ENCODE peak calls at places on chromosomes 1 and 21, in ten cellular contexts. I, W, M, U, A, O, D, T, K and G are unnamed samples.

GRCh38 chr21:45049725-45050359 is 24.5 kb upstream of the ADARB1 start:
- DNase-seq in K (no peak), W (no peak), A (no peak), O (no peak), I (no peak), U (no peak), D (no peak), T (no peak), M (no peak), G (no peak)

GRCh38 chr21:41755258-41755933 is 11.5 kb downstream of the RIPK4 start:
- DNase-seq in T (no peak), A (no peak), M (no peak), K (no peak), O (no peak), W (no peak), U (no peak), D (no peak), I (no peak), G (no peak)

GRCh38 chr1:204084247-204084772 is 11.4 kb downstream of the SOX13 start:
- DNase-seq in K (peak), I (peak), O (no peak), A (no peak), U (no peak), W (no peak), T (no peak), D (no peak), M (peak), G (no peak)

GRCh38 chr1:183655562-183656075 is 2.5 kb upstream of the APOBEC4 start:
- DNase-seq in O (peak), M (peak), D (peak), I (peak), T (peak), W (peak), U (peak), K (peak), A (peak), G (peak)

GRCh38 chr1:50279622-50280320 is 143.5 kb downstream of the DMRTA2 start:
- DNase-seq in I (peak), K (peak), T (no peak), U (no peak), O (no peak), D (no peak), M (no peak), W (peak), A (no peak), G (no peak)

GRCh38 chr1:112514901-112515300 is 6.1 kb downstream of the WNT2B start:
- DNase-seq in I (no peak), O (no peak), U (no peak), A (no peak), K (no peak), M (no peak), D (no peak), W (no peak), T (no peak), G (no peak)

GRCh38 chr1:182299728-182300581 is 91.6 kb downstream of the GLUL start:
- DNase-seq in I (no peak), T (no peak), K (no peak), U (no peak), O (no peak), A (no peak), M (peak), D (peak), W (no peak), G (no peak)

GRCh38 chr1:98749152-98749756 is 87.7 kb downstream of the SNX7 start:
- DNase-seq in K (no peak), U (no peak), M (no peak), W (peak), O (no peak), T (no peak), I (no peak), A (no peak), D (peak), G (no peak)

GRCh38 chr1:230507671-230508407 is 81.7 kb upstream of the PGBD5 start:
- DNase-seq in U (no peak), W (no peak), D (no peak), A (no peak), O (no peak), I (no peak), T (no peak), K (no peak), M (peak), G (no peak)

GRCh38 chr1:246199086-246199485 is 308.0 kb downstream of the SMYD3 start:
- DNase-seq in M (no peak), U (no peak), O (no peak), I (no peak), D (no peak), T (no peak), W (no peak), K (no peak), A (no peak), G (no peak)

GRCh38 chr1:234899041-234899787 is 229.4 kb downstream of the TOMM20 start:
- DNase-seq in U (no peak), M (no peak), W (no peak), I (no peak), A (peak), D (no peak), K (no peak), O (no peak), T (no peak), G (no peak)

GRCh38 chr1:54294846-54295245 is 94.9 kb downstream of the MRPL37 start:
- DNase-seq in D (no peak), U (no peak), K (no peak), O (no peak), A (no peak), M (no peak), I (no peak), W (no peak), T (no peak), G (no peak)

GRCh38 chr1:185309566-185309965 is 7.5 kb downstream of the IVNS1ABP start:
- DNase-seq in K (no peak), M (no peak), O (no peak), A (no peak), W (no peak), D (no peak), U (no peak), T (no peak), I (no peak), G (no peak)

GRCh38 chr1:23282967-23283366 is 61.1 kb downstream of the HNRNPR start:
- DNase-seq in K (no peak), A (peak), T (no peak), W (no peak), I (no peak), D (no peak), O (no peak), U (no peak), M (no peak), G (no peak)

GRCh38 chr1:208907785-208908184 is 663.6 kb upstream of the PLXNA2 start:
- DNase-seq in W (no peak), D (no peak), T (no peak), K (no peak), O (no peak), M (no peak), I (no peak), U (no peak), A (no peak), G (no peak)

GRCh38 chr21:41361053-41361785 is 608 bp upstream of the MX2 start:
- DNase-seq in K (no peak), O (no peak), A (no peak), D (no peak), I (no peak), U (no peak), T (no peak), W (no peak), M (peak), G (no peak)

GRCh38 chr1:227218870-227219578 is 99.3 kb downstream of the CDC42BPA start:
- DNase-seq in W (no peak), I (no peak), U (no peak), O (no peak), T (no peak), M (peak), A (no peak), K (peak), D (no peak), G (no peak)

GRCh38 chr1:83900530-83900929 is 98.4 kb downstream of the TTLL7 start:
- DNase-seq in I (no peak), T (no peak), U (no peak), A (no peak), O (no peak), K (no peak), D (no peak), M (no peak), W (no peak), G (no peak)

GRCh38 chr1:20063861-20064292 is 6.1 kb upstream of the PLA2G5 start:
- DNase-seq in T (no peak), I (no peak), K (no peak), D (no peak), U (no peak), O (no peak), A (no peak), M (no peak), W (no peak), G (no peak)

GRCh38 chr1:24709748-24710416 is 35.4 kb upstream of the CLIC4 start:
- DNase-seq in M (no peak), D (no peak), O (no peak), W (no peak), A (no peak), I (no peak), U (no peak), K (no peak), T (no peak), G (no peak)

GRCh38 chr1:59393211-59394180 is 96.6 kb downstream of the FGGY start:
- DNase-seq in O (no peak), U (no peak), M (peak), W (no peak), A (no peak), T (no peak), I (peak), D (no peak), K (peak), G (no peak)

GRCh38 chr1:37944091-37944763 is 2.6 kb downstream of the INPP5B start:
- DNase-seq in D (no peak), O (no peak), I (no peak), W (no peak), T (no peak), A (no peak), K (no peak), M (no peak), U (no peak), G (no peak)

GRCh38 chr1:153577138-153577537 is 11.5 kb upstream of the S100A2 start:
- DNase-seq in W (no peak), A (no peak), U (no peak), D (no peak), K (no peak), O (no peak), I (no peak), T (no peak), M (no peak), G (no peak)

GRCh38 chr1:242206994-242207393 is 208.1 kb upstream of the MAP1LC3C start:
- DNase-seq in W (no peak), U (no peak), M (no peak), A (no peak), K (no peak), T (no peak), I (no peak), O (no peak), D (no peak), G (no peak)